ENCODE peak calls at places on chromosomes 6 and 20, in six cellular contexts. One of them, this sample, is unnamed.

GRCh38 chr6:111462770-111463391 is 20.1 kb downstream of the REV3L start:
- DNase-seq in trophoblast cell: peak
- DNase-seq in neuronal stem cell: no peak
- DNase-seq in IMR-90: peak
- DNase-seq in H1: no peak
- DNase-seq in mesenchymal stem cell: peak
- DNase-seq in this sample: peak

GRCh38 chr6:116766506-116767176 is 1.1 kb upstream of the FAM162B start:
- DNase-seq in neuronal stem cell: no peak
- DNase-seq in trophoblast cell: no peak
- DNase-seq in mesenchymal stem cell: no peak
- DNase-seq in H1: no peak
- DNase-seq in IMR-90: no peak
- DNase-seq in this sample: no peak

GRCh38 chr6:117496383-117496990 is 14.0 kb downstream of the DCBLD1 start:
- DNase-seq in H1: no peak
- DNase-seq in neuronal stem cell: no peak
- DNase-seq in trophoblast cell: no peak
- DNase-seq in IMR-90: peak
- DNase-seq in mesenchymal stem cell: peak
- DNase-seq in this sample: no peak

GRCh38 chr6:31792741-31793140 is 2.8 kb downstream of the VARS1 start:
- DNase-seq in neuronal stem cell: no peak
- DNase-seq in mesenchymal stem cell: peak
- DNase-seq in trophoblast cell: peak
- DNase-seq in IMR-90: peak
- DNase-seq in H1: no peak
- DNase-seq in this sample: no peak

GRCh38 chr20:40990542-40991120 is 38.0 kb upstream of the TOP1 start:
- DNase-seq in mesenchymal stem cell: peak
- DNase-seq in IMR-90: peak
- DNase-seq in H1: peak
- DNase-seq in neuronal stem cell: peak
- DNase-seq in trophoblast cell: peak
- DNase-seq in this sample: peak

GRCh38 chr6:7615611-7616383 is 25.8 kb downstream of the SNRNP48 start:
- DNase-seq in neuronal stem cell: peak
- DNase-seq in H1: peak
- DNase-seq in trophoblast cell: peak
- DNase-seq in IMR-90: peak
- DNase-seq in mesenchymal stem cell: peak
- DNase-seq in this sample: peak

GRCh38 chr6:33990061-33990541 is 155.8 kb downstream of the GRM4 start:
- DNase-seq in trophoblast cell: no peak
- DNase-seq in neuronal stem cell: no peak
- DNase-seq in mesenchymal stem cell: no peak
- DNase-seq in H1: no peak
- DNase-seq in IMR-90: no peak
- DNase-seq in this sample: no peak

GRCh38 chr6:41636803-41637178 is 1.5 kb upstream of the MDFI start:
- DNase-seq in neuronal stem cell: no peak
- DNase-seq in H1: peak
- DNase-seq in IMR-90: no peak
- DNase-seq in trophoblast cell: peak
- DNase-seq in mesenchymal stem cell: peak
- DNase-seq in this sample: peak

GRCh38 chr6:124669713-124670480 is 292.3 kb upstream of the RNF217 start:
- DNase-seq in IMR-90: no peak
- DNase-seq in mesenchymal stem cell: no peak
- DNase-seq in H1: no peak
- DNase-seq in neuronal stem cell: no peak
- DNase-seq in trophoblast cell: peak
- DNase-seq in this sample: no peak

GRCh38 chr6:30447237-30447636 is 42.1 kb upstream of the HLA-E start:
- DNase-seq in neuronal stem cell: peak
- DNase-seq in IMR-90: peak
- DNase-seq in H1: peak
- DNase-seq in mesenchymal stem cell: peak
- DNase-seq in trophoblast cell: peak
- DNase-seq in this sample: peak

GRCh38 chr6:115783402-115784061 is 277.2 kb downstream of the FRK start:
- DNase-seq in IMR-90: no peak
- DNase-seq in H1: no peak
- DNase-seq in trophoblast cell: no peak
- DNase-seq in mesenchymal stem cell: no peak
- DNase-seq in neuronal stem cell: no peak
- DNase-seq in this sample: no peak

GRCh38 chr6:35694462-35694861 is 5.7 kb upstream of the FKBP5 start:
- DNase-seq in H1: no peak
- DNase-seq in neuronal stem cell: no peak
- DNase-seq in IMR-90: peak
- DNase-seq in mesenchymal stem cell: peak
- DNase-seq in trophoblast cell: peak
- DNase-seq in this sample: no peak

GRCh38 chr20:53785320-53785719 is 191.7 kb upstream of the ZNF217 start:
- DNase-seq in trophoblast cell: no peak
- DNase-seq in neuronal stem cell: no peak
- DNase-seq in mesenchymal stem cell: no peak
- DNase-seq in H1: no peak
- DNase-seq in IMR-90: no peak
- DNase-seq in this sample: no peak

GRCh38 chr6:35498407-35499045 is 1.6 kb upstream of the TEAD3 start:
- DNase-seq in IMR-90: no peak
- DNase-seq in trophoblast cell: peak
- DNase-seq in neuronal stem cell: no peak
- DNase-seq in H1: no peak
- DNase-seq in mesenchymal stem cell: no peak
- DNase-seq in this sample: peak

GRCh38 chr20:10427060-10427692 is 6.8 kb downstream of the MKKS start:
- DNase-seq in H1: no peak
- DNase-seq in IMR-90: peak
- DNase-seq in neuronal stem cell: peak
- DNase-seq in mesenchymal stem cell: peak
- DNase-seq in trophoblast cell: peak
- DNase-seq in this sample: peak

DNA sequence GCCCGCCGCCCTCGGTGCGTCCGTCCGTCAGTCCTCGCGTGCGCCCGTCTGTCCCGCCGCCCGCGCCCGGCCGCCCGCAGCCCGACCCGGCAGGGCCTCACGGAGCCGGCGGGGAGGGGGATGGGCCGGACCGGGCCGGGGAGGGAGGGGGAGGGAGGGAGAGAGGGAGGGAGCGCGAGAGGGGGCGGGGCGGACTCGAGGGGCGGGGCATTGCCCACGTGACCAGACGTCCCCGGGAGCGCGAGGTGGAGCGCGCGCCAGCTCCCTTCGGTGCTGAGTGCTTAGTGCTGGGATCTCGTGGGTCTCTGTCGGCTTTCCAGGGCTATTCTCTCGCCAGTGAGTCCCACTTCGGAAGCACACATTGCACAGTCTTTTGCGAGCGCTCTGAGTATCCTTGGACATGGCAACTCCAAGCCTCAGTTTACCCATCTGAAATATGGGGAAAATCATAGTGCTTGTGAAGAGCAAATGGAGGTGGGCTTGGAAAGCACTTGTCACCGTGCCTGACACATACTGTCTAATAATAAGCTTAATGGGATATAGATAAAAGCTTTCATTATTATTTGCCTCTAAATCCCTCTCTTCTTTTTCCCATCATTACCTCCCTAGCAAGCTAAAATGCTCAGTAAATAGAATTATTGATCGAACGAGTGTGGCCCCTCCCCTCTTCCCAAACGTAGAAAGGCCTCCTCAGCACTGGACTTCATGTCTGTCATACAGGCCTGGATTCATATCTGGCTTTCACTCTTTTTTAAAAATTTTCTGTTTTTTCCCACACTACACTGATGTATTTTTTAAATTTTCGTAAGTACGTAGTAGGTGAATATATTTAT is at the start of gene NCOA6:
- DNase-seq in mesenchymal stem cell: peak
- DNase-seq in neuronal stem cell: peak
- DNase-seq in H1: peak
- DNase-seq in trophoblast cell: peak
- DNase-seq in IMR-90: peak
- DNase-seq in this sample: peak
- H3K18ac ChIP-seq in mesenchymal stem cell: peak
- H3K18ac ChIP-seq in neuronal stem cell: peak
- H3K18ac ChIP-seq in H1: peak
- H3K18ac ChIP-seq in trophoblast cell: peak
- H3K18ac ChIP-seq in IMR-90: peak
- H3K18ac ChIP-seq in this sample: peak

GRCh38 chr6:79947191-79948173 is at the start of gene ELOVL4:
- DNase-seq in mesenchymal stem cell: peak
- DNase-seq in trophoblast cell: peak
- DNase-seq in IMR-90: peak
- DNase-seq in neuronal stem cell: peak
- DNase-seq in H1: peak
- DNase-seq in this sample: peak
- H3K4me3 ChIP-seq in mesenchymal stem cell: peak
- H3K4me3 ChIP-seq in trophoblast cell: peak
- H3K4me3 ChIP-seq in IMR-90: peak
- H3K4me3 ChIP-seq in neuronal stem cell: peak
- H3K4me3 ChIP-seq in H1: peak
- H3K4me3 ChIP-seq in this sample: peak

DNA sequence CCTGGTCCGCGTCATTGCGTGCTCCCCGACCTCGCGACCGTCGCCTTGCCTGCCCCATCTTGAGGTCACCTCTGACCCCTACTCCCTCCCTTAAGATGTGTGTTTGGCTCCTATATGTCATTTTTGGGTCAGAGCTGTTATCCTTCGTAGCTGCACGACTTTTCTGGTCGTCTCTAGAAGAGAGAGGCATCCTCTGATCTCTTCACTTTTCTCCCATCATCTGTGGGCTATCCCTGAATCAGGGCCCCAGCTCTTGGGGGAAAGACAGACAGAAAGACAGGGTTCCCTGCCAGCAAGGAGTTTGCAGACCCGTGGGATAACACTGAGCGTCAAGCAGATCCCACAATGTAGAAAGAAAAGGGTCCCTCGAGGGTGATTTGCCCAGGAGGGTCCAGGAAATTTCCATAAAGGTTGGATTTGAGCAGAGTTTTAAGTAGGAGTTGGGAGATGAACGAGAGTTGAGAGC is 555 bp downstream of the FAM120B start:
- DNase-seq in trophoblast cell: no peak
- DNase-seq in IMR-90: no peak
- DNase-seq in neuronal stem cell: no peak
- DNase-seq in H1: no peak
- DNase-seq in mesenchymal stem cell: no peak
- DNase-seq in this sample: no peak
- H3K18ac ChIP-seq in trophoblast cell: peak
- H3K18ac ChIP-seq in IMR-90: peak
- H3K18ac ChIP-seq in neuronal stem cell: peak
- H3K18ac ChIP-seq in H1: peak
- H3K18ac ChIP-seq in mesenchymal stem cell: peak
- H3K18ac ChIP-seq in this sample: no peak

DNA sequence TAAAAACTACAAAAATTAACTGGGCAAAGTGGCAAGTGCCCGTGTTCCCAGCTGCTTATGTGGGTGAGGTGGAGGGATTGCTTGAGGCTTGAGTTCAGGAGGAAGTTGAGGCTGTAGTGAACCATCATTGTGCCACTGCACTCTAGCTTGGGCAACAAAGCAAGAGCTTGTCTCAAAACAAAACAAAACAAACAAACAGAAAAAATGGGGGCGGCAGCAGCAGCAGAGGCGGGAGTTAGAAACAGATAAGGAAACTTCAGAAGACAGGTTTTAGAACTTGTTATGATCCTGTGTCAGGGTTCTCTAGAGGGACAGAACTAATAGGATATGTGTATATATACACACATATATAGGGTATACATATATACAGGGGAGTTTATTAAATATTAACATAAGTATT is 49.0 kb downstream of the SCAF8 start:
- DNase-seq in neuronal stem cell: no peak
- DNase-seq in mesenchymal stem cell: no peak
- DNase-seq in trophoblast cell: no peak
- DNase-seq in H1: no peak
- DNase-seq in IMR-90: no peak
- DNase-seq in this sample: no peak
- H3K4me3 ChIP-seq in neuronal stem cell: no peak
- H3K4me3 ChIP-seq in mesenchymal stem cell: no peak
- H3K4me3 ChIP-seq in trophoblast cell: no peak
- H3K4me3 ChIP-seq in H1: no peak
- H3K4me3 ChIP-seq in IMR-90: no peak
- H3K4me3 ChIP-seq in this sample: no peak

DNA sequence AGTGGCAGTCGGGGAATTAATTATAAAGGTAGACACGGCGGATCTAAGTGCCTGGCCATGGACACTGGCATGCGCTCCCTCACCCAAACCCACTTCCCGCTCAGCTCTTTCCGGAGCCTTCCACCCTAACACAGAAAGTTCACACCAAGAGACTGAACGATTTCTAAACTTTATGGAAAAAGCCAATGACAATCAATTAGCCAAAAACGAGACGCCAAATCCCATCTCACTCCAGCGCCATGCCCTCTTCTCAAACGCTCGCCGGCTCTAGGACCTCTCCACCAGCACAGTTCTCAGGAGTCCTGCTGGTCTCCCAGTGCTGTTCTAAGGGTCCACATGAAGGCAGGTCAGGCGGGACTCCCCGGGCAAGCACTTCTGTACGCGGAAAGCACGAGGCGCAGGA is 641 bp downstream of the SF3B5 start:
- DNase-seq in trophoblast cell: no peak
- DNase-seq in H1: no peak
- DNase-seq in mesenchymal stem cell: no peak
- DNase-seq in IMR-90: no peak
- DNase-seq in neuronal stem cell: no peak
- DNase-seq in this sample: no peak
- H3K18ac ChIP-seq in trophoblast cell: no peak
- H3K18ac ChIP-seq in H1: no peak
- H3K18ac ChIP-seq in mesenchymal stem cell: no peak
- H3K18ac ChIP-seq in IMR-90: no peak
- H3K18ac ChIP-seq in neuronal stem cell: no peak
- H3K18ac ChIP-seq in this sample: no peak

GRCh38 chr20:288956-289692 is 1.4 kb downstream of the C20orf96 start:
- DNase-seq in H1: no peak
- DNase-seq in trophoblast cell: no peak
- DNase-seq in neuronal stem cell: no peak
- DNase-seq in IMR-90: no peak
- DNase-seq in mesenchymal stem cell: no peak
- DNase-seq in this sample: no peak
- H3K4me3 ChIP-seq in H1: peak
- H3K4me3 ChIP-seq in trophoblast cell: no peak
- H3K4me3 ChIP-seq in neuronal stem cell: no peak
- H3K4me3 ChIP-seq in IMR-90: peak
- H3K4me3 ChIP-seq in mesenchymal stem cell: no peak
- H3K4me3 ChIP-seq in this sample: no peak

DNA sequence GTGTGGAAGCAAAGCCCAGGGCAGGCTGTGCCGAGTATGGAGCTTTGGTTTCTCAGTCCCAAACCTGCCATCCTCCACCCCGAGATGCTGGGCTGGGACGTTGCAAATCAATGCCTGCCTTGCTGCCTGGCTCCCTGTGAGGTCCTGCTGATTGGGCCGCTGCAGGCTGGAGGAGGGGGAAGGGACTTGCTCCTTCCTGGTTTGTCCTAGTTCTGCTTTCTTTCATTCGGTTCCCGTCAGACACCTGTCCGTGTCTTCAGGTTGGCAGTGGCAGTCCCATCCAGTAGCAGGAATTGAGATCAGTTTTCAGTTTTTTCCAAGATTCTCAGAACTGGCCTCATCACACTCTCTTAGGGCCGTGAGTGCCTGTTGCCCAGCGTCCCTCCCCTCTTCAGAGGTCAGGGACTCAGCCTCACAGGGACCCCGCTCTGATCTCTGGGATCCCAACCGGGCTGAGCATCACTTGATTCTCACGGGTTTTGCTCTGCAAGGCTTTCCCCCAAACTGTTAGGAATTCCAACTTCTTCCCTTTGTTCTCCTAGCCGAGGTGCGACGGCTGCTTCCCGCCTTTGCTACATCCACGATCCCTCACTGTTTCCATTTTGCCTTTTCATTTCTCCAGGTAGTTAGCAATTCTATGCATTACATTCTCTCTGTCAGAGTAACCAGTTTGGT is 24.2 kb upstream of the TAGAP start:
- DNase-seq in H1: peak
- DNase-seq in mesenchymal stem cell: no peak
- DNase-seq in trophoblast cell: no peak
- DNase-seq in neuronal stem cell: no peak
- DNase-seq in IMR-90: no peak
- DNase-seq in this sample: peak
- H3K18ac ChIP-seq in H1: peak
- H3K18ac ChIP-seq in mesenchymal stem cell: no peak
- H3K18ac ChIP-seq in trophoblast cell: no peak
- H3K18ac ChIP-seq in neuronal stem cell: no peak
- H3K18ac ChIP-seq in IMR-90: no peak
- H3K18ac ChIP-seq in this sample: no peak

This sample was measured in mesendoderm.